ENCODE peak calls at places on chromosomes 13 and 19, in four cellular contexts. M is left lung, L is heart left ventricle, I is lower leg skin. O is an unnamed sample.

GRCh38 chr19:38634757-38635482 is 12.5 kb upstream of the ACTN4 start:
- DNase-seq in M (peak), L (peak), I (peak), O (no peak)

GRCh38 chr13:33971305-33971819 is 153.4 kb downstream of the RFC3 start:
- DNase-seq in M (no peak), L (no peak), I (no peak), O (no peak)

GRCh38 chr19:58450836-58451357 is 525 bp upstream of the ZNF324B start:
- DNase-seq in L (no peak), I (no peak), M (no peak), O (no peak)

GRCh38 chr19:19447536-19448237 is 42.2 kb downstream of the GATAD2A start:
- DNase-seq in I (no peak), L (no peak), M (no peak), O (no peak)

GRCh38 chr13:51349016-51349415 is 9.5 kb downstream of the SERPINE3 start:
- DNase-seq in M (no peak), L (no peak), I (no peak), O (no peak)

GRCh38 chr13:113160983-113161382 is 2.5 kb downstream of the PROZ start:
- DNase-seq in L (no peak), I (peak), M (no peak), O (no peak)

GRCh38 chr19:21586341-21587116 is 81.1 kb downstream of the ZNF429 start:
- DNase-seq in I (no peak), L (peak), M (peak), O (no peak)

GRCh38 chr13:98525852-98526512 is 50.9 kb downstream of the STK24 start:
- DNase-seq in L (no peak), M (no peak), I (no peak), O (no peak)

GRCh38 chr13:112688560-112689497 is 1.0 kb upstream of the ATP11A start:
- DNase-seq in L (no peak), M (peak), I (no peak), O (no peak)

GRCh38 chr13:114009590-114010400 is 35.9 kb upstream of the C13orf46 start:
- DNase-seq in L (no peak), M (peak), I (peak), O (no peak)

GRCh38 chr19:29625316-29625715 is 19.2 kb downstream of the POP4 start:
- DNase-seq in I (no peak), L (no peak), M (no peak), O (no peak)

GRCh38 chr13:93977986-93978385 is 501.5 kb downstream of the DCT start:
- DNase-seq in I (no peak), L (no peak), M (no peak), O (no peak)

GRCh38 chr19:55479045-55479444 is 2.6 kb downstream of the ZNF628 start:
- DNase-seq in I (no peak), M (peak), L (no peak), O (no peak)

GRCh38 chr13:30319703-30320102 is 12.4 kb upstream of the KATNAL1 start:
- DNase-seq in M (no peak), L (no peak), I (no peak), O (no peak)

GRCh38 chr19:55657004-55657747 is 2.3 kb downstream of the U2AF2 start:
- DNase-seq in I (no peak), L (no peak), M (peak), O (no peak)

GRCh38 chr19:15260939-15261338 is 28.7 kb upstream of the EPHX3 start:
- DNase-seq in M (peak), I (no peak), L (no peak), O (no peak)

GRCh38 chr19:2337329-2337707 is 8.8 kb downstream of the SPPL2B start:
- DNase-seq in I (no peak), M (peak), L (no peak), O (peak)
- TF ChIP-seq CTCF in I (no peak), M (no peak), L (no peak), O (peak)

GRCh38 chr13:28754698-28755545 is 36.2 kb upstream of the SLC46A3 start:
- DNase-seq in I (no peak), M (no peak), L (peak), O (no peak)
- H3K4me3 ChIP-seq in I (no peak), M (peak), L (peak), O (no peak)

GRCh38 chr19:4624301-4624700 is 15.0 kb upstream of the TNFAIP8L1 start:
- DNase-seq in M (no peak), L (no peak), I (no peak), O (no peak)

GRCh38 chr19:4619668-4620294 is 19.5 kb upstream of the TNFAIP8L1 start:
- DNase-seq in I (no peak), M (no peak), L (no peak), O (no peak)

GRCh38 chr19:4624733-4625362 is 14.5 kb upstream of the TNFAIP8L1 start:
- DNase-seq in L (no peak), I (no peak), M (no peak), O (no peak)

GRCh38 chr19:4620675-4621074 is 18.6 kb upstream of the TNFAIP8L1 start:
- DNase-seq in M (no peak), I (no peak), L (no peak), O (no peak)

DNA sequence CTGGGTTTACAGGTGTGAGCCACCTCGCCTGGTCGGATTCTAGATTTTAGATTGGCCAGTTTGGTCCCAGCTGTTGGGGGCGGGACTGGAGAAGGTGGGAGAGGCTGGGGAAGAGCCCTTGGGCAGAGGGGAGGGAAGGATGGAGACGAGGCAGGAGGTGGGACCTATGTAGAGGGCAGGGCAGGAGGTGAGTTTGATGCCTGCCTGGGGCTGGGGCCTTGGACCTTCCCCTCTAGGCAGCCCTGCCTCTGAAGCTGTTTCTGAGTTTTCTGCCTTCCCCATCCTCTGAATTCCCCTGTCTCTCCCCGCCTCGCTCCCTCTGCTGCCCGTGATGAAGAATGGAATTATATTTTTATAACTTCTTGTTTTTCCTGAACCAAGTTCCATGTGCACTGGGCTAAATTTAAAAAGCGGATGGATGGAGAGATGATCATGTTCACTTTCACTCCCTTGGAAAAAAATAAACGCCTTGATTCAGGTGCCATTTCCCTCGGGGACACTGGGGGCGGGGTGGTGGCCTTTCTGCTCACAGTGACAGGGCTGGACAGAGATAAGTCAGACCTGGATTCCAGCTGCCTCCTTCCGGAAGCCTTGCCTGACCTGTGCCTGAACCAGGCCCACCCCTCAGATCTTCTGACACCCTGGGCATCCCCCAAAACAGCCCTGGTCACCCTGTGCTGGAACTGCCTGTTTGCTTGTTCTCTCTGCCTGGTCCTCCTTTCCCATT is 16.5 kb upstream of the TNFAIP8L1 start:
- DNase-seq in I (no peak), M (no peak), L (no peak), O (no peak)
- TF ChIP-seq CTCF in I (no peak), M (no peak), L (no peak), O (peak)

DNA sequence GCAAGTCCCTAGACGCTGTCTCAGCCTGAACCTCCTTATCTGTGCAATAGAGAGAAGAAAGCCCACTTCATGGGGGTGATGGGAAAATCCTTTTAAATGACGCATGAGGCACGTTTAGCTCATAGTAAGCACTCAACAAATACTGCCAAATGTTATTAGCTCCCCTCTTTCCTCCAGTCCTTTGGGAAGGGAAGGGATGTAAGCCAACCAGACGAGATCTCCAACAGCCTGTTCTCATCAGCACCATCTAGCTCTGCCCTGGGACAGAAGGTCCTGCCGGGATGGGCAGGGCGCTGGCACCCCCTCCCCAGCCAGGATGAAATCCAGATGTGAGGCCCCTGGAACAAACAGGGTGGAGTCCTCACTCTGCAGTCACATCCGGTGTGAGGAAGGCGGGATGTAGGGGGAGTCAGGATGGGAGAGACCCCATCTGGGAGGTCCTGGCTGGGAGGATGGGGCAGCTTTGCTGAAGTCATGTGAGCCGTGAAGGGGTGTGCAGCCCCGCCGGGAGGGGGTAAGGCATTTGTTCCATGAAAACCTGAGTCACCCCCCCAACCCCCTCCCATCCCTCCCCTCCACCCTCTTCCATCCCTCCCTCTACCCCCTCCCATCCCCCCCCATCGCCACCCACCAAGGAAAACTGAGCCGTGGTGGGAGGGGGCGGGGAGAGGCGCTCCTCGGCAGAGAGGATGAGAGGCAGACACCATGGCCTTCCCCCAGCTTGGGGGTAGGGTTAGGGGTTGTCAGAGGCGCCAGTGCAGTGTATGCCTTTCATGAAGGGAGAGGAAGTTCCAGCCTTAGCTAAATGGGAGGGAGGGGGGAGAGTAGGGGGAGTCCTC is 4.5 kb downstream of the S1PR2 start:
- DNase-seq in I (peak), M (no peak), L (peak), O (no peak)
- H3K4me3 ChIP-seq in I (no peak), M (no peak), L (peak), O (no peak)

DNA sequence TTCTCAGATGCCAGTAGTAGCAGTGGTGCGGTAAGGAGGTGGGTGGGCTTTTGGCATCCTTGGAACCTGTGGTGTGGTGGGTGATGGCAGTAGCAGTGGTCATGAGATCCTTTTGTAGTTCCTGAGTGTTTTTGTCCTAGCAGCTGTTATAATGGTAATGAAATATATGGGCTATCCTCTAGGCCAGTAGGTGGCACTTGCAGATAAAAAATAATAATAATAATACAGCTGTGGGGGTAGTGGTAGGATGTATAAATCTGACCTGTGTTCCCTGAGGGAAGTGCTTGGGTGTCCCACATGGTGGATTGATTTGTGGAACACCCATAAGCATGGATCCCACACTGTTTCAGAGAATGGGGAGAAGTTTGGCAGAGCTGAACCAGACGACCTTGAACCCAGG is 334.0 kb downstream of the SLITRK5 start:
- DNase-seq in L (no peak), M (no peak), I (no peak), O (no peak)
- TF ChIP-seq CTCF in L (no peak), M (no peak), I (no peak), O (peak)

O was measured in retinal pigment epithelial cell.